ENCODE peak calls at places on chromosomes 3 and 15, in nine cellular contexts. One of them, this sample, is unnamed. For H3K27me3, the result is how much of the 10 kb centered on the place peaks cover.

GRCh38 chr3:124529826-124530571 is 200.3 kb upstream of the UMPS start:
- DNase-seq in WERI-Rb-1: no peak
- DNase-seq in colonic mucosa: no peak
- DNase-seq in IMR-90: no peak
- DNase-seq in bronchial epithelial cell: peak
- DNase-seq in heart left ventricle: no peak
- DNase-seq in uterus: no peak
- DNase-seq in psoas muscle: no peak
- DNase-seq in BJ: no peak
- DNase-seq in this sample: no peak

GRCh38 chr3:121871434-121871833 is 22.8 kb upstream of the SLC15A2 start:
- DNase-seq in IMR-90: no peak
- DNase-seq in heart left ventricle: no peak
- DNase-seq in uterus: no peak
- DNase-seq in WERI-Rb-1: no peak
- DNase-seq in psoas muscle: no peak
- DNase-seq in BJ: no peak
- DNase-seq in colonic mucosa: no peak
- DNase-seq in bronchial epithelial cell: no peak
- DNase-seq in this sample: no peak

GRCh38 chr3:154214320-154214719 is 93.1 kb downstream of the ARHGEF26 start:
- DNase-seq in bronchial epithelial cell: peak
- DNase-seq in psoas muscle: no peak
- DNase-seq in colonic mucosa: no peak
- DNase-seq in uterus: no peak
- DNase-seq in heart left ventricle: no peak
- DNase-seq in BJ: no peak
- DNase-seq in IMR-90: peak
- DNase-seq in WERI-Rb-1: no peak
- DNase-seq in this sample: no peak

GRCh38 chr3:126956866-126957650 is 25.9 kb upstream of the PLXNA1 start:
- DNase-seq in bronchial epithelial cell: peak
- DNase-seq in uterus: no peak
- DNase-seq in colonic mucosa: no peak
- DNase-seq in psoas muscle: no peak
- DNase-seq in heart left ventricle: no peak
- DNase-seq in WERI-Rb-1: no peak
- DNase-seq in BJ: no peak
- DNase-seq in IMR-90: no peak
- DNase-seq in this sample: no peak

GRCh38 chr3:172787746-172788145 is 37.2 kb downstream of the ECT2 start:
- DNase-seq in colonic mucosa: no peak
- DNase-seq in BJ: no peak
- DNase-seq in bronchial epithelial cell: peak
- DNase-seq in uterus: no peak
- DNase-seq in psoas muscle: no peak
- DNase-seq in heart left ventricle: no peak
- DNase-seq in IMR-90: peak
- DNase-seq in WERI-Rb-1: no peak
- DNase-seq in this sample: peak

GRCh38 chr3:61730577-61731231 is 169.3 kb downstream of the PTPRG start:
- DNase-seq in psoas muscle: no peak
- DNase-seq in heart left ventricle: no peak
- DNase-seq in WERI-Rb-1: no peak
- DNase-seq in uterus: no peak
- DNase-seq in colonic mucosa: no peak
- DNase-seq in bronchial epithelial cell: no peak
- DNase-seq in IMR-90: no peak
- DNase-seq in BJ: no peak
- DNase-seq in this sample: no peak

GRCh38 chr3:135238201-135238600 is 443.1 kb downstream of the EPHB1 start:
- DNase-seq in heart left ventricle: no peak
- DNase-seq in colonic mucosa: no peak
- DNase-seq in BJ: no peak
- DNase-seq in psoas muscle: no peak
- DNase-seq in uterus: no peak
- DNase-seq in bronchial epithelial cell: no peak
- DNase-seq in WERI-Rb-1: peak
- DNase-seq in IMR-90: no peak
- DNase-seq in this sample: no peak

GRCh38 chr3:133014325-133014724 is 23.9 kb upstream of the TMEM108 start:
- DNase-seq in psoas muscle: no peak
- DNase-seq in IMR-90: no peak
- DNase-seq in bronchial epithelial cell: peak
- DNase-seq in uterus: no peak
- DNase-seq in BJ: no peak
- DNase-seq in heart left ventricle: no peak
- DNase-seq in WERI-Rb-1: no peak
- DNase-seq in colonic mucosa: no peak
- DNase-seq in this sample: no peak

GRCh38 chr15:65902373-65902772 is 33.1 kb downstream of the RAB11A start:
- DNase-seq in IMR-90: peak
- DNase-seq in colonic mucosa: peak
- DNase-seq in uterus: peak
- DNase-seq in BJ: no peak
- DNase-seq in heart left ventricle: peak
- DNase-seq in bronchial epithelial cell: peak
- DNase-seq in psoas muscle: no peak
- DNase-seq in WERI-Rb-1: no peak
- DNase-seq in this sample: peak

GRCh38 chr3:128784228-128784627 is 58.2 kb downstream of the RAB7A start:
- DNase-seq in heart left ventricle: peak
- DNase-seq in WERI-Rb-1: peak
- DNase-seq in IMR-90: no peak
- DNase-seq in psoas muscle: peak
- DNase-seq in BJ: no peak
- DNase-seq in bronchial epithelial cell: no peak
- DNase-seq in uterus: no peak
- DNase-seq in colonic mucosa: no peak
- DNase-seq in this sample: no peak

GRCh38 chr3:181006541-181006940 is 17.0 kb upstream of the DNAJC19 start:
- DNase-seq in WERI-Rb-1: no peak
- DNase-seq in psoas muscle: no peak
- DNase-seq in bronchial epithelial cell: no peak
- DNase-seq in colonic mucosa: no peak
- DNase-seq in uterus: no peak
- DNase-seq in heart left ventricle: no peak
- DNase-seq in IMR-90: peak
- DNase-seq in BJ: no peak
- DNase-seq in this sample: no peak

GRCh38 chr3:141066593-141066860 is 15.4 kb downstream of the SPSB4 start:
- DNase-seq in bronchial epithelial cell: no peak
- DNase-seq in psoas muscle: no peak
- DNase-seq in uterus: no peak
- DNase-seq in heart left ventricle: peak
- DNase-seq in colonic mucosa: no peak
- DNase-seq in IMR-90: no peak
- DNase-seq in BJ: no peak
- DNase-seq in WERI-Rb-1: no peak
- DNase-seq in this sample: no peak

GRCh38 chr15:69509131-69509530 is 56.5 kb downstream of the RPLP1 start:
- DNase-seq in BJ: no peak
- DNase-seq in IMR-90: peak
- DNase-seq in colonic mucosa: no peak
- DNase-seq in WERI-Rb-1: no peak
- DNase-seq in uterus: no peak
- DNase-seq in bronchial epithelial cell: peak
- DNase-seq in heart left ventricle: no peak
- DNase-seq in psoas muscle: no peak
- DNase-seq in this sample: no peak

GRCh38 chr3:193693774-193694173 is 100.8 kb downstream of the OPA1 start:
- DNase-seq in BJ: no peak
- DNase-seq in heart left ventricle: no peak
- DNase-seq in uterus: no peak
- DNase-seq in psoas muscle: no peak
- DNase-seq in WERI-Rb-1: no peak
- DNase-seq in colonic mucosa: no peak
- DNase-seq in bronchial epithelial cell: no peak
- DNase-seq in IMR-90: no peak
- DNase-seq in this sample: no peak

GRCh38 chr3:115217292-115217677 is 70.2 kb upstream of the ZBTB20 start:
- DNase-seq in psoas muscle: no peak
- DNase-seq in bronchial epithelial cell: no peak
- DNase-seq in heart left ventricle: no peak
- DNase-seq in WERI-Rb-1: no peak
- DNase-seq in uterus: no peak
- DNase-seq in IMR-90: no peak
- DNase-seq in BJ: no peak
- DNase-seq in colonic mucosa: no peak
- DNase-seq in this sample: no peak

GRCh38 chr15:56868251-56868650 is 50.2 kb upstream of the TCF12 start:
- DNase-seq in psoas muscle: no peak
- DNase-seq in uterus: no peak
- DNase-seq in bronchial epithelial cell: no peak
- DNase-seq in WERI-Rb-1: no peak
- DNase-seq in heart left ventricle: no peak
- DNase-seq in colonic mucosa: no peak
- DNase-seq in IMR-90: no peak
- DNase-seq in BJ: no peak
- DNase-seq in this sample: no peak

DNA sequence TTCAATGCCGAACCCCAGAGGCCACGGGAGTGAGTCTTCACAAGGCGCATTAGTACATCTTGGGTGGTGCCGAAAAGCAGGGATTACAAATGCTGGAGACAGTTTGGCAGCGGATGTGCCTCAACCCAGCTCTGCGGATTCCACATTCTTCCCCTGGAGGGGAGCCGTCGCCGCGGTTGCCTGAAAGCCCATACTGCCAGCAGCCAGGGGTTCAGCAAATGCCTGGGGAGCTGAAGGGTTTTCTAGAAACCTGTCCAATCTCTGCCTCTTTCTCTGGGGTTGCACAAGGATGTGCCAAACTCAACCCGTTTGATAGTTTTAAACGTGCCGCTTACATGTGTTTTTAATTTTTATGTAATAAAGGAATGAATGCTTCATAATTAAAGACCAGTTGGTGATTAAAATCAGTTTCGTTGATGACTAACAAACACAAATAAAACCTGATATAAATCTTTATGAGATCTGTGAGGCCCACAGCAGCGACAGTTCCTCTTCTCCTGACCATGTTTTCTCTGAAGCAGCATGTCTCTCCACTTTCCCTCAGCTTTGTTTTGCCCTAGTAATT is 74.6 kb upstream of the LEKR1 start:
- DNase-seq in uterus: peak
- DNase-seq in IMR-90: peak
- DNase-seq in BJ: peak
- DNase-seq in psoas muscle: peak
- DNase-seq in WERI-Rb-1: no peak
- DNase-seq in heart left ventricle: peak
- DNase-seq in colonic mucosa: no peak
- DNase-seq in bronchial epithelial cell: no peak
- DNase-seq in this sample: no peak
- H3K4me3 ChIP-seq in uterus: peak
- H3K4me3 ChIP-seq in IMR-90: no peak
- H3K4me3 ChIP-seq in BJ: peak
- H3K4me3 ChIP-seq in psoas muscle: no peak
- H3K4me3 ChIP-seq in WERI-Rb-1: no peak
- H3K4me3 ChIP-seq in heart left ventricle: no peak
- H3K4me3 ChIP-seq in colonic mucosa: no peak
- H3K4me3 ChIP-seq in bronchial epithelial cell: no peak
- H3K4me3 ChIP-seq in this sample: no peak

DNA sequence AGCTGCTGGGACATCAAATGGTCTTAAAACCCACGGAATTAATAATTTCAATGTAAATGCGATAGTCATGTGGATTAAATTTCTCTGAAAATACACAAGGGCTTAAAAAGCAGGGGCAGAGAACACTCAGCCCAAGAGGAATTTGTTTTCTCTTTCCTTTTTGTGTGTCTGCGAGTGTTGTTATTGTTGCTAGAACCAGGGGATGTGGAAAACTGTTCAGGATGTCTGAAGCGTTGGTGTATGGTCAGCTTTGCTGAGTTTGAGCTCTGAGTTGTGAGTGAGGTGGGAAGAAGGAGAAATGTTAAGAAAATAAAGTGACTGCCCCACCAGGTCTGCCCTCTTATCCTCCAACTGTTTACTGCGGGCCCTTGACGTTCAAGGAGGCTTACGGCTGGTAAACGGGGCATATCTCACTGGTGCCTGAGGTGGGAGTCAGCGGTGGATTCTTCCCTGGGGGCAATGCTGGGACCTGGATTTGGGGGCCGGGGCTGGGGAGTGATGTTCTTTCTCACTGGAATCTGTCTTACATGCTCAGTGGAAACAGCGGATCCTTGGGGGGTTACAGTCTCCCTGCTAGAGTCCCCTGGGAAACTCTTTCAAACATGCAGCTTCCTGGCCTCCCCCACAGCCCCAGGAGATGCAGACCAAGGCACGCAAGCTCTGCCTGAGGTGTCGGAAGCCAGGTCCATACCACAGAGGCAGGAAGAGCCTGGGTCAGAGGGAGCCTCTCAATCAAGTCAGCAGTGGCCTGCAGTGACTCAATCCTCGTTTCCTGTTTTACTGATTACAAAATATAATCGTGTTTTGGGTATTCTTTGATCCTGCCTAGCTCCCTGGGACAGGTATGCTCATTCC is 41.8 kb downstream of the ITGA11 start:
- DNase-seq in IMR-90: peak
- DNase-seq in uterus: peak
- DNase-seq in heart left ventricle: peak
- DNase-seq in psoas muscle: no peak
- DNase-seq in colonic mucosa: no peak
- DNase-seq in WERI-Rb-1: no peak
- DNase-seq in BJ: no peak
- DNase-seq in bronchial epithelial cell: peak
- DNase-seq in this sample: no peak
- TF ChIP-seq CTCF in IMR-90: no peak
- TF ChIP-seq CTCF in uterus: no peak
- TF ChIP-seq CTCF in heart left ventricle: no peak
- TF ChIP-seq CTCF in psoas muscle: no peak
- TF ChIP-seq CTCF in colonic mucosa: no peak
- TF ChIP-seq CTCF in WERI-Rb-1: no peak
- TF ChIP-seq CTCF in BJ: no peak
- TF ChIP-seq CTCF in bronchial epithelial cell: no peak
- TF ChIP-seq CTCF in this sample: no peak

DNA sequence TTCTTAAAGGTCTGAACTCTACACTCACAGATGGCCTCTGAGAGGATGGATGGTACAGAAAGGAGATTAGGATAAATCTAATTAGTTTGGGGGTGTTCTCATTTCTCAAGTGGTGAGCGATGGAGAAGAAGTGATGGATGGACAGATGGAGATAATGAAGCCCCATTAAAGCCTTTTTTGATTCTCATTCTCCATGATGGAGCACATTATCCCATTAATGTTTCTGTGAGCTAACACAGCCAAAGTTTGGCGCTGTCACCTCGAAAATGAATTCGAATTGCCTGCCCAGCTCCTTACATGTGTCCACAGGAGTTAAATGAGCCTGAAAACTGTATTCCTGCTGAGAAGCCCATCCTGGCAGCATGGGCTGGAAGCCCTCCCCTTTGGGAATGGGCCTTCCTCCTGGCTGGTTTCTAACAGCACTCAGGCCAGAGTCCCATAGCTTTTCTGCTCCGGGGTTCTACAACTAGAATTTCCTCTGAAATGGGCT is 726.0 kb upstream of the CFAP20DC start:
- DNase-seq in uterus: no peak
- DNase-seq in WERI-Rb-1: peak
- DNase-seq in BJ: no peak
- DNase-seq in heart left ventricle: no peak
- DNase-seq in bronchial epithelial cell: no peak
- DNase-seq in psoas muscle: no peak
- DNase-seq in colonic mucosa: no peak
- DNase-seq in IMR-90: no peak
- DNase-seq in this sample: no peak
- H3K27me3 ChIP-seq in uterus: under half
- H3K27me3 ChIP-seq in WERI-Rb-1: under half
- H3K27me3 ChIP-seq in BJ: under half
- H3K27me3 ChIP-seq in heart left ventricle: under half
- H3K27me3 ChIP-seq in bronchial epithelial cell: under half
- H3K27me3 ChIP-seq in psoas muscle: under half
- H3K27me3 ChIP-seq in colonic mucosa: under half
- H3K27me3 ChIP-seq in IMR-90: under half
- H3K27me3 ChIP-seq in this sample: under half

GRCh38 chr3:187747506-187747905 is 2.2 kb upstream of the BCL6 start:
- DNase-seq in BJ: no peak
- DNase-seq in colonic mucosa: no peak
- DNase-seq in IMR-90: no peak
- DNase-seq in psoas muscle: no peak
- DNase-seq in bronchial epithelial cell: no peak
- DNase-seq in WERI-Rb-1: no peak
- DNase-seq in uterus: no peak
- DNase-seq in heart left ventricle: no peak
- DNase-seq in this sample: no peak
- H3K4me3 ChIP-seq in BJ: no peak
- H3K4me3 ChIP-seq in colonic mucosa: no peak
- H3K4me3 ChIP-seq in IMR-90: no peak
- H3K4me3 ChIP-seq in psoas muscle: peak
- H3K4me3 ChIP-seq in bronchial epithelial cell: no peak
- H3K4me3 ChIP-seq in WERI-Rb-1: no peak
- H3K4me3 ChIP-seq in uterus: no peak
- H3K4me3 ChIP-seq in heart left ventricle: no peak
- H3K4me3 ChIP-seq in this sample: no peak

This sample was measured in kidney epithelial cell.